ENCODE peak calls at places on chromosomes 11 and 22, in four cellular contexts. I is WTC11, F is pancreas, T is H54. H is an unnamed sample.

GRCh38 chr11:35484435-35484834 is 41.0 kb downstream of the PAMR1 start:
- DNase-seq in I (no peak), F (no peak), T (peak), H (no peak)

GRCh38 chr11:13003726-13004493 is 5.2 kb upstream of the RASSF10 start:
- DNase-seq in F (no peak), I (no peak), T (no peak), H (no peak)

GRCh38 chr11:127073621-127074020 is 73.1 kb upstream of the KIRREL3 start:
- DNase-seq in T (no peak), I (no peak), F (no peak), H (no peak)

GRCh38 chr11:19892876-19893275 is 180.2 kb downstream of the NAV2 start:
- DNase-seq in T (no peak), I (no peak), F (no peak), H (no peak)

GRCh38 chr22:26484360-26484706 is 656 bp downstream of the SRRD start:
- DNase-seq in T (no peak), F (no peak), I (no peak), H (no peak)

GRCh38 chr11:34198523-34198922 is 93.1 kb downstream of the NAT10 start:
- DNase-seq in I (no peak), T (no peak), F (no peak), H (no peak)

GRCh38 chr22:27871306-27872014 is 47.6 kb downstream of the PITPNB start:
- DNase-seq in F (no peak), T (no peak), I (no peak), H (no peak)

GRCh38 chr11:5300246-5300645 is 1.5 kb downstream of the OR51B4 start:
- DNase-seq in T (no peak), I (no peak), F (no peak), H (no peak)

GRCh38 chr11:110081462-110082233 is 11.5 kb upstream of the ZC3H12C start:
- DNase-seq in I (no peak), F (no peak), T (no peak), H (no peak)

GRCh38 chr11:111922803-111923202 is 4.1 kb downstream of the C11orf52 start:
- DNase-seq in I (no peak), F (peak), T (no peak), H (no peak)